ENCODE peak calls at places on chromosomes 5 and 9, in seven cellular contexts. K is vagina, E is GM12878, J is transverse colon, O is K562, B is breast epithelium, Z is GM12891. H is an unnamed sample.

GRCh38 chr9:134869554-134870310 is 10.9 kb upstream of the FCN2 start:
- DNase-seq in E (no peak), O (no peak), K (no peak), Z (no peak), J (no peak), B (no peak), H (no peak)

GRCh38 chr5:157267766-157268480 is 2.0 kb downstream of the CYFIP2 start:
- DNase-seq in E (no peak), O (no peak), J (no peak), K (no peak), Z (no peak), B (no peak), H (no peak)

GRCh38 chr9:93357649-93358048 is 93.8 kb upstream of the FAM120A start:
- DNase-seq in Z (no peak), K (no peak), J (no peak), B (no peak), O (no peak), E (peak; percentile 1), H (no peak)

GRCh38 chr9:82599550-82599949 is 463.4 kb downstream of the RASEF start:
- DNase-seq in E (no peak), B (no peak), J (no peak), K (no peak), O (no peak), Z (no peak), H (no peak)

GRCh38 chr9:117303643-117304230 is 111.1 kb downstream of the ASTN2 start:
- DNase-seq in Z (no peak), O (no peak), J (no peak), E (no peak), K (no peak), B (no peak), H (no peak)

GRCh38 chr9:113737414-113738271 is 138.5 kb upstream of the ZNF618 start:
- DNase-seq in Z (peak; percentile 12), O (peak; percentile 63), J (peak; percentile 32), B (no peak), K (no peak), E (no peak), H (no peak)

GRCh38 chr9:111076519-111076918 is 38.2 kb upstream of the LPAR1 start:
- DNase-seq in K (no peak), O (no peak), E (no peak), B (no peak), Z (no peak), J (no peak), H (no peak)

GRCh38 chr5:112626079-112626478 is 111.6 kb upstream of the APC start:
- DNase-seq in B (no peak), J (no peak), E (no peak), O (no peak), K (no peak), Z (no peak), H (no peak)

GRCh38 chr5:388266-389196 is 54.4 kb upstream of the EXOC3 start:
- DNase-seq in E (no peak), O (no peak), J (no peak), B (no peak), Z (no peak), K (peak; percentile 74), H (no peak)

GRCh38 chr5:53424691-53425597 is 55.5 kb upstream of the FST start:
- DNase-seq in Z (no peak), J (no peak), E (no peak), B (no peak), K (no peak), O (no peak), H (no peak)

GRCh38 chr9:70263421-70263820 is 4.6 kb downstream of the SMC5 start:
- DNase-seq in O (no peak), K (no peak), Z (no peak), J (no peak), B (no peak), E (no peak), H (no peak)

GRCh38 chr9:2228132-2228531 is 213.0 kb downstream of the SMARCA2 start:
- DNase-seq in Z (no peak), E (no peak), K (no peak), B (no peak), J (peak; percentile 25), O (peak; percentile 37), H (no peak)

GRCh38 chr5:68544656-68545565 is 329.4 kb downstream of the PIK3R1 start:
- DNase-seq in J (no peak), E (no peak), K (no peak), Z (no peak), O (peak; percentile 11), B (no peak), H (no peak)

GRCh38 chr5:19547640-19548039 is 440.4 kb downstream of the CDH18 start:
- DNase-seq in J (no peak), B (no peak), O (no peak), E (no peak), K (no peak), Z (no peak), H (peak; percentile 99)

GRCh38 chr5:145324101-145324500 is 511.0 kb downstream of the PRELID2 start:
- DNase-seq in J (no peak), K (no peak), E (no peak), B (no peak), Z (no peak), O (no peak), H (no peak)

GRCh38 chr5:6545770-6546690 is 86.8 kb downstream of the NSUN2 start:
- DNase-seq in K (peak; percentile 62), Z (no peak), B (no peak), E (no peak), J (no peak), O (no peak), H (no peak)

GRCh38 chr5:62466228-62466627 is 53.7 kb downstream of the IPO11 start:
- DNase-seq in B (no peak), E (no peak), J (no peak), O (no peak), Z (no peak), K (no peak), H (no peak)

GRCh38 chr5:33166971-33167370 is 273.8 kb upstream of the TARS1 start:
- DNase-seq in K (no peak), E (no peak), B (no peak), J (no peak), Z (no peak), O (no peak), H (no peak)

GRCh38 chr5:57221049-57221568 is 47.2 kb downstream of the GPBP1 start:
- DNase-seq in E (peak; percentile 42), J (no peak), B (no peak), K (no peak), Z (no peak), O (peak; percentile 69), H (peak; percentile 56)

GRCh38 chr5:103589416-103590175 is 27.0 kb upstream of the NUDT12 start:
- DNase-seq in K (no peak), B (no peak), E (no peak), O (no peak), Z (no peak), J (no peak), H (no peak)

GRCh38 chr9:81213456-81213855 is 475.9 kb downstream of the TLE1 start:
- DNase-seq in Z (no peak), B (no peak), O (no peak), J (no peak), E (no peak), K (no peak), H (no peak)

GRCh38 chr9:81687521-81688261 is 1.7 kb downstream of the TLE1 start:
- DNase-seq in E (no peak), B (peak; percentile 56), O (no peak), Z (no peak), J (peak; percentile 70), K (no peak), H (no peak)

GRCh38 chr9:15211994-15212501 is 95.0 kb downstream of the TTC39B start:
- DNase-seq in K (no peak), E (no peak), O (no peak), J (no peak), B (no peak), Z (no peak), H (peak; percentile 79)

GRCh38 chr5:150544606-150545219 is 36.8 kb downstream of the NDST1 start:
- DNase-seq in J (peak; percentile 84), O (peak; percentile 87), Z (peak; percentile 96), E (peak; percentile 17), K (no peak), B (peak; percentile 72), H (no peak)
- TF ChIP-seq POLR2AphosphoS5 in J (no peak), O (peak; percentile 34), Z (no peak), E (no peak), K (no peak), B (no peak), H (no peak)

GRCh38 chr5:81422671-81423070 is 28.7 kb upstream of the ACOT12 start:
- DNase-seq in B (no peak), K (no peak), J (no peak), O (no peak), Z (no peak), E (no peak), H (no peak)
- TF ChIP-seq POLR2AphosphoS5 in B (no peak), K (no peak), J (peak; percentile 35), O (no peak), Z (no peak), E (no peak), H (no peak)

GRCh38 chr5:116572375-116573278 is 2.0 kb downstream of the SEMA6A start:
- DNase-seq in B (peak; percentile 57), J (peak; percentile 56), Z (peak; percentile 3), K (no peak), O (no peak), E (no peak), H (no peak)

GRCh38 chr5:116573279-116573616 is 1.4 kb downstream of the SEMA6A start:
- DNase-seq in K (no peak), E (no peak), O (no peak), J (peak; percentile 50), Z (peak; percentile 20), B (peak; percentile 54), H (no peak)

GRCh38 chr5:116569999-116570398 is 4.6 kb downstream of the SEMA6A start:
- DNase-seq in O (no peak), B (no peak), J (no peak), K (no peak), Z (no peak), E (no peak), H (no peak)

GRCh38 chr5:116573617-116574431 is 799 bp downstream of the SEMA6A start:
- DNase-seq in B (no peak), E (no peak), K (no peak), O (no peak), J (peak; percentile 27), Z (peak; percentile 26), H (no peak)

DNA sequence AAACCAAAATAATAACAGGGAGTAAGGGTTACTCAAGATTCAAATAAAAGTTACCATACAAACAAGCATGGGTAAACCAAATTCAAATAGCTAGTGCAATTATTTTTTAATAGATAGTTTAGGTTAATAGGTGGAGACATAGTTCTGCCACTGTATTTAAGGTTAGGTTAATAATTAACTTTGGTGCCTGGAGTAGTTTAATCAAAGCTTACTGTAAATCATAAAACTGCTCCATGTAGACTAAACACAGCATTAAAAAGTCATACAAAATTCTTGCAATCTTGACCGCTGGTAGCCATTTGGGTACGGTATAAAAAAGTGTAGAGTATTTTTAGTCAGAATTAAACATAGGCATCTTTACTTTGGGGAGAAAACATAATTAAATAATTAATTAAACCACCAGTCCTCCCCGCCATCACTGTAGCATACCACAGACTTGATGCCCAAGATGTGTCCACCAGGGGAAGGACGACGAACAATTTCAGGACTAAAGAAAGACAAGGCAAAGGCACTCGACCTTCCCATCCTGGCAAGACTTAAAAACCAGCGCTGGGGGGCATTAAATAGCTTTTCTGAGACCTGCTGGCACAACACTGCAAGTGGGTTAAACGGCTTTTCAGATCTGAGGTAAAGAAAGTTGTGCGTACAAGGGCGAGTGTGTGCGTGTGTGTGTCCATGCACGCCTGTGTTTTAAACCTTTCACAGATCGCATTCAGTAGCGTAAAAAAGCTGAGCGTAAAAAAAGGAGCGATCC is 2.9 kb downstream of the SEMA6A start:
- DNase-seq in K (no peak), Z (no peak), J (no peak), E (no peak), O (no peak), B (no peak), H (no peak)
- TF ChIP-seq POLR2AphosphoS5 in K (no peak), Z (no peak), J (no peak), E (no peak), O (no peak), B (no peak), H (no peak)

GRCh38 chr5:82396871-82397514 is 118.8 kb upstream of the RPS23 start:
- DNase-seq in J (peak; percentile 47), K (no peak), B (peak; percentile 67), Z (no peak), E (no peak), O (peak; percentile 78), H (no peak)
- TF ChIP-seq POLR2AphosphoS5 in J (peak; percentile 13), K (peak; percentile 50), B (peak; percentile 36), Z (no peak), E (no peak), O (no peak), H (no peak)

H was measured in SK-N-MC.